ENCODE peak calls at places on chromosomes 7 and 10, in nine cellular contexts. One of them, this sample, is unnamed.

GRCh38 chr7:69654849-69655707 is 56.8 kb downstream of the AUTS2 start:
- DNase-seq in stomach: no peak
- DNase-seq in CD4-positive, CD25-positive, alpha-beta regulatory T cell: no peak
- DNase-seq in lower leg skin: no peak
- DNase-seq in astrocyte: no peak
- DNase-seq in ovary: no peak
- DNase-seq in left ventricle myocardium inferior: no peak
- DNase-seq in cardiac muscle cell: no peak
- DNase-seq in breast epithelium: no peak
- DNase-seq in this sample: no peak

GRCh38 chr7:83148776-83149175 is 13.9 kb downstream of the PCLO start:
- DNase-seq in ovary: no peak
- DNase-seq in breast epithelium: no peak
- DNase-seq in stomach: no peak
- DNase-seq in cardiac muscle cell: peak
- DNase-seq in CD4-positive, CD25-positive, alpha-beta regulatory T cell: no peak
- DNase-seq in lower leg skin: no peak
- DNase-seq in astrocyte: peak
- DNase-seq in left ventricle myocardium inferior: no peak
- DNase-seq in this sample: no peak

GRCh38 chr7:3027455-3027854 is 16.2 kb downstream of the CARD11 start:
- DNase-seq in left ventricle myocardium inferior: no peak
- DNase-seq in astrocyte: no peak
- DNase-seq in breast epithelium: no peak
- DNase-seq in cardiac muscle cell: no peak
- DNase-seq in CD4-positive, CD25-positive, alpha-beta regulatory T cell: no peak
- DNase-seq in lower leg skin: no peak
- DNase-seq in stomach: no peak
- DNase-seq in ovary: no peak
- DNase-seq in this sample: no peak

GRCh38 chr10:110993024-110993693 is 73.8 kb downstream of the SHOC2 start:
- DNase-seq in stomach: no peak
- DNase-seq in CD4-positive, CD25-positive, alpha-beta regulatory T cell: peak
- DNase-seq in ovary: no peak
- DNase-seq in astrocyte: peak
- DNase-seq in left ventricle myocardium inferior: no peak
- DNase-seq in breast epithelium: no peak
- DNase-seq in cardiac muscle cell: peak
- DNase-seq in lower leg skin: no peak
- DNase-seq in this sample: no peak

GRCh38 chr7:135210818-135211178 is 528 bp downstream of the WDR91 start:
- DNase-seq in astrocyte: no peak
- DNase-seq in ovary: no peak
- DNase-seq in left ventricle myocardium inferior: no peak
- DNase-seq in cardiac muscle cell: peak
- DNase-seq in stomach: no peak
- DNase-seq in lower leg skin: no peak
- DNase-seq in breast epithelium: no peak
- DNase-seq in CD4-positive, CD25-positive, alpha-beta regulatory T cell: no peak
- DNase-seq in this sample: no peak

GRCh38 chr7:39674391-39674790 is 51.0 kb downstream of the RALA start:
- DNase-seq in cardiac muscle cell: no peak
- DNase-seq in breast epithelium: no peak
- DNase-seq in left ventricle myocardium inferior: no peak
- DNase-seq in CD4-positive, CD25-positive, alpha-beta regulatory T cell: no peak
- DNase-seq in ovary: no peak
- DNase-seq in astrocyte: peak
- DNase-seq in stomach: no peak
- DNase-seq in lower leg skin: no peak
- DNase-seq in this sample: no peak

GRCh38 chr10:62459072-62459471 is 84.9 kb downstream of the ZNF365 start:
- DNase-seq in lower leg skin: no peak
- DNase-seq in cardiac muscle cell: peak
- DNase-seq in astrocyte: peak
- DNase-seq in stomach: no peak
- DNase-seq in CD4-positive, CD25-positive, alpha-beta regulatory T cell: no peak
- DNase-seq in breast epithelium: no peak
- DNase-seq in left ventricle myocardium inferior: no peak
- DNase-seq in ovary: no peak
- DNase-seq in this sample: no peak

GRCh38 chr7:45698527-45699309 is 124.5 kb downstream of the ADCY1 start:
- DNase-seq in stomach: peak
- DNase-seq in astrocyte: no peak
- DNase-seq in ovary: peak
- DNase-seq in lower leg skin: no peak
- DNase-seq in cardiac muscle cell: no peak
- DNase-seq in left ventricle myocardium inferior: no peak
- DNase-seq in breast epithelium: peak
- DNase-seq in CD4-positive, CD25-positive, alpha-beta regulatory T cell: no peak
- DNase-seq in this sample: peak

GRCh38 chr7:101058355-101058754 is 26.9 kb upstream of the TRIM56 start:
- DNase-seq in astrocyte: peak
- DNase-seq in left ventricle myocardium inferior: peak
- DNase-seq in lower leg skin: peak
- DNase-seq in ovary: peak
- DNase-seq in CD4-positive, CD25-positive, alpha-beta regulatory T cell: peak
- DNase-seq in cardiac muscle cell: peak
- DNase-seq in breast epithelium: peak
- DNase-seq in stomach: peak
- DNase-seq in this sample: no peak

GRCh38 chr10:131947631-131948347 is 33.9 kb downstream of the BNIP3 start:
- DNase-seq in ovary: no peak
- DNase-seq in stomach: no peak
- DNase-seq in CD4-positive, CD25-positive, alpha-beta regulatory T cell: no peak
- DNase-seq in breast epithelium: peak
- DNase-seq in lower leg skin: peak
- DNase-seq in astrocyte: peak
- DNase-seq in left ventricle myocardium inferior: no peak
- DNase-seq in cardiac muscle cell: peak
- DNase-seq in this sample: no peak

GRCh38 chr10:68871731-68872342 is 29.3 kb upstream of the DDX50 start:
- DNase-seq in astrocyte: peak
- DNase-seq in CD4-positive, CD25-positive, alpha-beta regulatory T cell: no peak
- DNase-seq in stomach: no peak
- DNase-seq in cardiac muscle cell: peak
- DNase-seq in ovary: no peak
- DNase-seq in lower leg skin: no peak
- DNase-seq in breast epithelium: no peak
- DNase-seq in left ventricle myocardium inferior: no peak
- DNase-seq in this sample: no peak

GRCh38 chr10:29811751-29812427 is 177.1 kb upstream of the SVIL start:
- DNase-seq in astrocyte: peak
- DNase-seq in lower leg skin: no peak
- DNase-seq in breast epithelium: no peak
- DNase-seq in left ventricle myocardium inferior: peak
- DNase-seq in CD4-positive, CD25-positive, alpha-beta regulatory T cell: no peak
- DNase-seq in cardiac muscle cell: peak
- DNase-seq in ovary: peak
- DNase-seq in stomach: no peak
- DNase-seq in this sample: peak

GRCh38 chr7:69598487-69599148 is 343 bp downstream of the AUTS2 start:
- DNase-seq in ovary: peak
- DNase-seq in stomach: no peak
- DNase-seq in cardiac muscle cell: no peak
- DNase-seq in breast epithelium: no peak
- DNase-seq in CD4-positive, CD25-positive, alpha-beta regulatory T cell: no peak
- DNase-seq in lower leg skin: peak
- DNase-seq in left ventricle myocardium inferior: no peak
- DNase-seq in astrocyte: peak
- DNase-seq in this sample: no peak

GRCh38 chr7:10128748-10129147 is 844.9 kb upstream of the PHF14 start:
- DNase-seq in breast epithelium: no peak
- DNase-seq in ovary: no peak
- DNase-seq in cardiac muscle cell: peak
- DNase-seq in left ventricle myocardium inferior: no peak
- DNase-seq in lower leg skin: no peak
- DNase-seq in stomach: no peak
- DNase-seq in CD4-positive, CD25-positive, alpha-beta regulatory T cell: no peak
- DNase-seq in astrocyte: no peak
- DNase-seq in this sample: no peak

DNA sequence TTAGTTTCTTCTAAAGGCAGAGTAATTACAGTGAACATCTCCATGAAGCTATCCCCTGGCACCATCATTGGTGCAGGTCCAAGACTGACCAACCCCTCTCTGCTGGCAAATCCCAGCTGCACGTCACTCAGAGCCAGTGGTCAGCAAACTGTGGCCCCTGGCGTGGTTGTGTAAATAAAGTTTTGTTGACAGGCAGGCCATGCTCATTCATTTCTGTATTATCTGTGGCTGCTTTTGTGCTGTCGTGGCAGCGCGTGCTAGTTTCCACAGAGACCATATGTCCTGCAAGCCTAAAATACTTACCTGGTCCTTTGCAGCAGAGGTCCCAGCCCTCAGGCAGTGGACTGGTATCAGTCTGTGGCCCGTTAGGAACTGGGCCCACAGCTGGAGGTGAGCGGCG is 117.6 kb upstream of the NPS start:
- DNase-seq in cardiac muscle cell: no peak
- DNase-seq in stomach: no peak
- DNase-seq in astrocyte: no peak
- DNase-seq in ovary: no peak
- DNase-seq in breast epithelium: no peak
- DNase-seq in left ventricle myocardium inferior: no peak
- DNase-seq in lower leg skin: no peak
- DNase-seq in CD4-positive, CD25-positive, alpha-beta regulatory T cell: no peak
- DNase-seq in this sample: no peak
- H3K4me3 ChIP-seq in cardiac muscle cell: no peak
- H3K4me3 ChIP-seq in stomach: no peak
- H3K4me3 ChIP-seq in astrocyte: no peak
- H3K4me3 ChIP-seq in ovary: no peak
- H3K4me3 ChIP-seq in breast epithelium: no peak
- H3K4me3 ChIP-seq in left ventricle myocardium inferior: no peak
- H3K4me3 ChIP-seq in lower leg skin: no peak
- H3K4me3 ChIP-seq in CD4-positive, CD25-positive, alpha-beta regulatory T cell: no peak
- H3K4me3 ChIP-seq in this sample: no peak

GRCh38 chr7:48096273-48096672 is 7.2 kb downstream of the UPP1 start:
- DNase-seq in stomach: no peak
- DNase-seq in cardiac muscle cell: no peak
- DNase-seq in lower leg skin: no peak
- DNase-seq in breast epithelium: no peak
- DNase-seq in CD4-positive, CD25-positive, alpha-beta regulatory T cell: no peak
- DNase-seq in astrocyte: no peak
- DNase-seq in ovary: no peak
- DNase-seq in left ventricle myocardium inferior: no peak
- DNase-seq in this sample: no peak
- H3K4me3 ChIP-seq in stomach: no peak
- H3K4me3 ChIP-seq in cardiac muscle cell: no peak
- H3K4me3 ChIP-seq in lower leg skin: no peak
- H3K4me3 ChIP-seq in breast epithelium: no peak
- H3K4me3 ChIP-seq in CD4-positive, CD25-positive, alpha-beta regulatory T cell: peak
- H3K4me3 ChIP-seq in astrocyte: no peak
- H3K4me3 ChIP-seq in ovary: no peak
- H3K4me3 ChIP-seq in left ventricle myocardium inferior: no peak
- H3K4me3 ChIP-seq in this sample: no peak

GRCh38 chr7:22989646-22990587 is 24.0 kb downstream of the HYCC1 start:
- DNase-seq in left ventricle myocardium inferior: no peak
- DNase-seq in CD4-positive, CD25-positive, alpha-beta regulatory T cell: no peak
- DNase-seq in astrocyte: peak
- DNase-seq in breast epithelium: no peak
- DNase-seq in stomach: no peak
- DNase-seq in lower leg skin: no peak
- DNase-seq in ovary: no peak
- DNase-seq in cardiac muscle cell: peak
- DNase-seq in this sample: no peak
- H3K4me3 ChIP-seq in left ventricle myocardium inferior: no peak
- H3K4me3 ChIP-seq in CD4-positive, CD25-positive, alpha-beta regulatory T cell: no peak
- H3K4me3 ChIP-seq in astrocyte: no peak
- H3K4me3 ChIP-seq in breast epithelium: no peak
- H3K4me3 ChIP-seq in stomach: no peak
- H3K4me3 ChIP-seq in lower leg skin: no peak
- H3K4me3 ChIP-seq in ovary: no peak
- H3K4me3 ChIP-seq in cardiac muscle cell: no peak
- H3K4me3 ChIP-seq in this sample: no peak

GRCh38 chr7:44105832-44106231 is 1.7 kb downstream of the AEBP1 start:
- DNase-seq in left ventricle myocardium inferior: no peak
- DNase-seq in breast epithelium: no peak
- DNase-seq in cardiac muscle cell: no peak
- DNase-seq in lower leg skin: no peak
- DNase-seq in ovary: no peak
- DNase-seq in astrocyte: no peak
- DNase-seq in CD4-positive, CD25-positive, alpha-beta regulatory T cell: no peak
- DNase-seq in stomach: no peak
- DNase-seq in this sample: no peak
- H3K4me3 ChIP-seq in left ventricle myocardium inferior: peak
- H3K4me3 ChIP-seq in breast epithelium: peak
- H3K4me3 ChIP-seq in cardiac muscle cell: no peak
- H3K4me3 ChIP-seq in lower leg skin: no peak
- H3K4me3 ChIP-seq in ovary: peak
- H3K4me3 ChIP-seq in astrocyte: peak
- H3K4me3 ChIP-seq in CD4-positive, CD25-positive, alpha-beta regulatory T cell: no peak
- H3K4me3 ChIP-seq in stomach: peak
- H3K4me3 ChIP-seq in this sample: peak

DNA sequence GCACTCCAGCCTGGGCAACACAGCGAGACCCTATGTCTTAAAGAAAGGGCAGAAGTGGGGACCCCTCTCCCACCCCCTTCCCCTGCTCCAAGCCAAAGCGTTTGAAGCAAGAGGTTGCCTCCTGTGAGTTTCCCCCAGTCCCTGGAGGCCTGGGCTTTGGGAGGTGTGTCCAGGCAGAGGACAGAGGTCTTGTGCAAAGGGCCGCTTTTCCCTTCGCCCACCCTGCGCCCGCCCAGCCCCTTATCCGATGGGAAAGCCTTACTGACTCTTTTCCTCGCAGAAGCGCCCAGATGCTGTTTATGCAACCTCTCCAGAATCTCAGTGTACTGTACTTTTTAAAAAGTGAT is 50.6 kb upstream of the GTF2I start:
- DNase-seq in cardiac muscle cell: no peak
- DNase-seq in breast epithelium: no peak
- DNase-seq in lower leg skin: no peak
- DNase-seq in ovary: no peak
- DNase-seq in stomach: no peak
- DNase-seq in astrocyte: no peak
- DNase-seq in left ventricle myocardium inferior: no peak
- DNase-seq in CD4-positive, CD25-positive, alpha-beta regulatory T cell: no peak
- DNase-seq in this sample: no peak
- H3K4me3 ChIP-seq in cardiac muscle cell: no peak
- H3K4me3 ChIP-seq in breast epithelium: peak
- H3K4me3 ChIP-seq in lower leg skin: no peak
- H3K4me3 ChIP-seq in ovary: peak
- H3K4me3 ChIP-seq in stomach: peak
- H3K4me3 ChIP-seq in astrocyte: peak
- H3K4me3 ChIP-seq in left ventricle myocardium inferior: peak
- H3K4me3 ChIP-seq in CD4-positive, CD25-positive, alpha-beta regulatory T cell: no peak
- H3K4me3 ChIP-seq in this sample: peak